ENCODE peak calls at places on chromosome 18, in eight cellular contexts. One of them, this sample, is unnamed.

GRCh38 chr18:9823805-9824473 is 61.8 kb upstream of the TXNDC2 start:
- DNase-seq in heart right ventricle: no peak
- DNase-seq in A673: no peak
- DNase-seq in cardiac muscle cell: no peak
- DNase-seq in left ventricle myocardium inferior: no peak
- DNase-seq in GM23338: no peak
- DNase-seq in CD4-positive, alpha-beta T cell: no peak
- DNase-seq in fibroblast of lung: peak
- DNase-seq in this sample: no peak

GRCh38 chr18:13612111-13612997 is 114.0 kb downstream of the FAM210A start:
- DNase-seq in heart right ventricle: no peak
- DNase-seq in A673: no peak
- DNase-seq in cardiac muscle cell: no peak
- DNase-seq in left ventricle myocardium inferior: no peak
- DNase-seq in GM23338: no peak
- DNase-seq in CD4-positive, alpha-beta T cell: peak
- DNase-seq in fibroblast of lung: no peak
- DNase-seq in this sample: no peak

GRCh38 chr18:25299426-25299825 is 52.5 kb downstream of the ZNF521 start:
- DNase-seq in heart right ventricle: no peak
- DNase-seq in A673: no peak
- DNase-seq in cardiac muscle cell: no peak
- DNase-seq in left ventricle myocardium inferior: no peak
- DNase-seq in GM23338: no peak
- DNase-seq in CD4-positive, alpha-beta T cell: no peak
- DNase-seq in fibroblast of lung: peak
- DNase-seq in this sample: no peak

GRCh38 chr18:46419391-46420141 is 237.5 kb downstream of the LOXHD1 start:
- DNase-seq in heart right ventricle: no peak
- DNase-seq in A673: no peak
- DNase-seq in cardiac muscle cell: no peak
- DNase-seq in left ventricle myocardium inferior: no peak
- DNase-seq in GM23338: peak
- DNase-seq in CD4-positive, alpha-beta T cell: no peak
- DNase-seq in fibroblast of lung: no peak
- DNase-seq in this sample: no peak

GRCh38 chr18:70848329-70848728 is 559.5 kb downstream of the SOCS6 start:
- DNase-seq in heart right ventricle: no peak
- DNase-seq in A673: no peak
- DNase-seq in cardiac muscle cell: no peak
- DNase-seq in left ventricle myocardium inferior: no peak
- DNase-seq in GM23338: no peak
- DNase-seq in CD4-positive, alpha-beta T cell: no peak
- DNase-seq in fibroblast of lung: no peak
- DNase-seq in this sample: no peak

GRCh38 chr18:63859781-63860535 is 27.5 kb upstream of the SERPINB2 start:
- DNase-seq in heart right ventricle: no peak
- DNase-seq in A673: no peak
- DNase-seq in cardiac muscle cell: no peak
- DNase-seq in left ventricle myocardium inferior: no peak
- DNase-seq in GM23338: no peak
- DNase-seq in CD4-positive, alpha-beta T cell: no peak
- DNase-seq in fibroblast of lung: no peak
- DNase-seq in this sample: no peak

GRCh38 chr18:26017929-26018328 is 72.5 kb downstream of the SS18 start:
- DNase-seq in heart right ventricle: no peak
- DNase-seq in A673: peak
- DNase-seq in cardiac muscle cell: no peak
- DNase-seq in left ventricle myocardium inferior: no peak
- DNase-seq in GM23338: no peak
- DNase-seq in CD4-positive, alpha-beta T cell: no peak
- DNase-seq in fibroblast of lung: peak
- DNase-seq in this sample: no peak

GRCh38 chr18:48802543-48803428 is 148.0 kb downstream of the SMAD7 start:
- DNase-seq in heart right ventricle: no peak
- DNase-seq in A673: no peak
- DNase-seq in cardiac muscle cell: peak
- DNase-seq in left ventricle myocardium inferior: peak
- DNase-seq in GM23338: no peak
- DNase-seq in CD4-positive, alpha-beta T cell: no peak
- DNase-seq in fibroblast of lung: no peak
- DNase-seq in this sample: no peak

GRCh38 chr18:69956037-69956436 is 8.4 kb upstream of the CD226 start:
- DNase-seq in heart right ventricle: no peak
- DNase-seq in A673: no peak
- DNase-seq in cardiac muscle cell: no peak
- DNase-seq in left ventricle myocardium inferior: no peak
- DNase-seq in GM23338: no peak
- DNase-seq in CD4-positive, alpha-beta T cell: no peak
- DNase-seq in fibroblast of lung: no peak
- DNase-seq in this sample: no peak

GRCh38 chr18:9673296-9674251 is 34.5 kb upstream of the RAB31 start:
- DNase-seq in heart right ventricle: peak
- DNase-seq in A673: peak
- DNase-seq in cardiac muscle cell: peak
- DNase-seq in left ventricle myocardium inferior: no peak
- DNase-seq in GM23338: peak
- DNase-seq in CD4-positive, alpha-beta T cell: no peak
- DNase-seq in fibroblast of lung: peak
- DNase-seq in this sample: peak

GRCh38 chr18:9574473-9575115 is 39.8 kb downstream of the PPP4R1 start:
- DNase-seq in heart right ventricle: no peak
- DNase-seq in A673: no peak
- DNase-seq in cardiac muscle cell: no peak
- DNase-seq in left ventricle myocardium inferior: no peak
- DNase-seq in GM23338: peak
- DNase-seq in CD4-positive, alpha-beta T cell: no peak
- DNase-seq in fibroblast of lung: no peak
- DNase-seq in this sample: no peak

GRCh38 chr18:62796216-62796621 is 80.9 kb downstream of the PHLPP1 start:
- DNase-seq in heart right ventricle: no peak
- DNase-seq in A673: no peak
- DNase-seq in cardiac muscle cell: no peak
- DNase-seq in left ventricle myocardium inferior: no peak
- DNase-seq in GM23338: no peak
- DNase-seq in CD4-positive, alpha-beta T cell: no peak
- DNase-seq in fibroblast of lung: no peak
- DNase-seq in this sample: no peak

GRCh38 chr18:75879196-75879595 is 451.7 kb upstream of the SMIM21 start:
- DNase-seq in heart right ventricle: no peak
- DNase-seq in A673: no peak
- DNase-seq in cardiac muscle cell: no peak
- DNase-seq in left ventricle myocardium inferior: no peak
- DNase-seq in GM23338: no peak
- DNase-seq in CD4-positive, alpha-beta T cell: no peak
- DNase-seq in fibroblast of lung: no peak
- DNase-seq in this sample: no peak

GRCh38 chr18:12246849-12247808 is 7.0 kb upstream of the CIDEA start:
- DNase-seq in heart right ventricle: no peak
- DNase-seq in A673: peak
- DNase-seq in cardiac muscle cell: peak
- DNase-seq in left ventricle myocardium inferior: no peak
- DNase-seq in GM23338: peak
- DNase-seq in CD4-positive, alpha-beta T cell: no peak
- DNase-seq in fibroblast of lung: peak
- DNase-seq in this sample: no peak
- TF ChIP-seq CTCF in heart right ventricle: peak
- TF ChIP-seq CTCF in A673: peak
- TF ChIP-seq CTCF in cardiac muscle cell: peak
- TF ChIP-seq CTCF in left ventricle myocardium inferior: peak
- TF ChIP-seq CTCF in GM23338: peak
- TF ChIP-seq CTCF in CD4-positive, alpha-beta T cell: no peak
- TF ChIP-seq CTCF in fibroblast of lung: no peak
- TF ChIP-seq CTCF in this sample: no peak

GRCh38 chr18:44700652-44701051 is 20.0 kb downstream of the SETBP1 start:
- DNase-seq in heart right ventricle: peak
- DNase-seq in A673: no peak
- DNase-seq in cardiac muscle cell: peak
- DNase-seq in left ventricle myocardium inferior: no peak
- DNase-seq in GM23338: no peak
- DNase-seq in CD4-positive, alpha-beta T cell: no peak
- DNase-seq in fibroblast of lung: peak
- DNase-seq in this sample: no peak
- H3K27ac ChIP-seq in heart right ventricle: peak
- H3K27ac ChIP-seq in A673: no peak
- H3K27ac ChIP-seq in cardiac muscle cell: peak
- H3K27ac ChIP-seq in left ventricle myocardium inferior: peak
- H3K27ac ChIP-seq in GM23338: no peak
- H3K27ac ChIP-seq in CD4-positive, alpha-beta T cell: no peak
- H3K27ac ChIP-seq in fibroblast of lung: no peak
- H3K27ac ChIP-seq in this sample: no peak

DNA sequence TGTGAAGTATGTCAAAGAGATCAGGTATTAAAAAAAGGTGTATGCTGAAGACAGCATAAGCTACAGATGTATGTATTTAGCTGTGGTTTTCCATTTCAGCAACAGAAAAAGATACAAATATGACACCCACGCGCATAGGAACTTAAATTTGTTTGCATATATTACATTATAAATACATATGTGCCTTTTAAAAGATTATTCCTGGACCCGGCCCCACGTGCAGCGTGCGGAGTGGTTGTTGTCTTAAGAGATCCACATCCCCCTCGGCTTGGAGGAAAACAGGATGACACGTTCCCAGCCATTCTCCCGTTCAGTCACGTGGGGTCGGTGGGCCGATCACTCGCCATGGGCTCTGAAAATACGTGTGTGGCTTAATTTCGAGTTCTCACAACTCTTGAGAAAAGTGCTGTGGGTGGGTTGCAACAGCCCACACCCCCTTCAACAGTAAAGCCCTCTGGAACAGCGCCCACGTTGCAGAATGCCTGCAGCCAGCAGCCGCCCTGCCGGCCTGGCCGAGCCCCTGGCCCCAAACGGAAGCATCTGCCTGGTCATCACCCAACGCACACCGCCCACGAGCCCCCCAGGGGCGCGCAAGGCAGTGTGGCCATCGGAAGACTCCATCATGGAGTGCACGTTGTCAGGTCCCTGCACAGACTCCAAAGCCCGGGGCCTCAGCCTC is 18.6 kb upstream of the KCNG2 start:
- DNase-seq in heart right ventricle: no peak
- DNase-seq in A673: no peak
- DNase-seq in cardiac muscle cell: no peak
- DNase-seq in left ventricle myocardium inferior: no peak
- DNase-seq in GM23338: no peak
- DNase-seq in CD4-positive, alpha-beta T cell: no peak
- DNase-seq in fibroblast of lung: no peak
- DNase-seq in this sample: no peak
- TF ChIP-seq CTCF in heart right ventricle: no peak
- TF ChIP-seq CTCF in A673: no peak
- TF ChIP-seq CTCF in cardiac muscle cell: no peak
- TF ChIP-seq CTCF in left ventricle myocardium inferior: no peak
- TF ChIP-seq CTCF in GM23338: no peak
- TF ChIP-seq CTCF in CD4-positive, alpha-beta T cell: no peak
- TF ChIP-seq CTCF in fibroblast of lung: no peak
- TF ChIP-seq CTCF in this sample: no peak

GRCh38 chr18:23523429-23524212 is 20.3 kb downstream of the RMC1 start:
- DNase-seq in heart right ventricle: no peak
- DNase-seq in A673: no peak
- DNase-seq in cardiac muscle cell: no peak
- DNase-seq in left ventricle myocardium inferior: no peak
- DNase-seq in GM23338: no peak
- DNase-seq in CD4-positive, alpha-beta T cell: no peak
- DNase-seq in fibroblast of lung: no peak
- DNase-seq in this sample: no peak
- H3K27ac ChIP-seq in heart right ventricle: no peak
- H3K27ac ChIP-seq in A673: no peak
- H3K27ac ChIP-seq in cardiac muscle cell: no peak
- H3K27ac ChIP-seq in left ventricle myocardium inferior: no peak
- H3K27ac ChIP-seq in GM23338: no peak
- H3K27ac ChIP-seq in CD4-positive, alpha-beta T cell: no peak
- H3K27ac ChIP-seq in fibroblast of lung: no peak
- H3K27ac ChIP-seq in this sample: peak

DNA sequence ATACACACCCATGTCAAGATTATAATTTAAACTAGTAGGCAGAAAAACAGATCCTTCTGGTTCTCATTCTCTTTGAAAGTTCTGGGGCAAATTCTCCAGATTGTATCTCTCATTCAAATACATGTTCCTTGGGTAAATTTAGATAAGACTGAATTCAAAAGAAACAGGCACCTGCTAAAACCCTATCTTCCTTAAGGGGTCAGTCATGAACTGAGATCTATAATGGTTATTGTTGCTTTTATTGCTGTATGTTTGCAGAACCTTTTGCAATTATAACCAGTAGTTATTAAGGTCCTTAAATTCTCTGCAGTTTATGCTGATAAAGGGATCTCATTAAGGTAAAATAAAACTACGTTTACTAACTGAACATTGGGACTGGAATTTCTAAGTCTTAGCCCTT is 83.5 kb downstream of the MYO5B start:
- DNase-seq in heart right ventricle: no peak
- DNase-seq in A673: no peak
- DNase-seq in cardiac muscle cell: no peak
- DNase-seq in left ventricle myocardium inferior: no peak
- DNase-seq in GM23338: no peak
- DNase-seq in CD4-positive, alpha-beta T cell: no peak
- DNase-seq in fibroblast of lung: no peak
- DNase-seq in this sample: no peak
- TF ChIP-seq CTCF in heart right ventricle: no peak
- TF ChIP-seq CTCF in A673: no peak
- TF ChIP-seq CTCF in cardiac muscle cell: no peak
- TF ChIP-seq CTCF in left ventricle myocardium inferior: no peak
- TF ChIP-seq CTCF in GM23338: no peak
- TF ChIP-seq CTCF in CD4-positive, alpha-beta T cell: no peak
- TF ChIP-seq CTCF in fibroblast of lung: no peak
- TF ChIP-seq CTCF in this sample: no peak

DNA sequence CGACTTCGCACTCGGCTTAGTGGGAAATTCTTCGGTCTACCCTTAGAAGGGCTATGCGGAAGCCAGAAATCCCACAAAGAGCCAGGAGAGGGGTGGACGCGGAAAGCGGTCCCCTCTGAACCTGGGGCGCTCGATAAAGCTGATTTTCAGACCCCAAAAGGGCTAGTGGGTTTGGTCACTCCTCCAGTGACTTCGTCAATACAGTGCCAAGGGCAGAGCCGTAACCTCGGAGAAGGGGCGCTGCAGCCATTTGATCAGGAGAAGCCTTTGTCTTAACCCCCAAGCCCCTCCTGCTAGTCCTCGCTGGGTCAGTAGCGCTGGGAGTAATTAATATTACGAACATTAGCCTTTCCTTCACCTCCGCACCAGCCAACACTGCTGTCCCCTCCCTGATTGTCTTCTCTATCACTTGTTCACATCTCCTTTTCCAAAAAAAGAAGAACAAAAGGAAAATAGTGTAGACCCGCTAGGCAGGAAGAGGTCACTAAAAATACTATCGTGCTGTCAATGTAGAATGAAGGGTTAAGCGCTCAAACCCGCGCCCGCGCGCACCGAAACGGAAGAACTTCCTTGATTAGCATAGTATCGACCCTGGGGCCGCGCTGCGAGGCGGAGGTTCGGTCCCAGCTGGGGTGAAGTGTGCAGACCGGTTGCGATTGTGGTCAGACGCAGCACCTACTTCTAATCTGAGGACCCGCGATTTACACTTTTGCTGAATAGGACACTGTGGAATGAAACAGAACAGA is 63.3 kb upstream of the MAPRE2 start:
- DNase-seq in heart right ventricle: peak
- DNase-seq in A673: peak
- DNase-seq in cardiac muscle cell: peak
- DNase-seq in left ventricle myocardium inferior: peak
- DNase-seq in GM23338: peak
- DNase-seq in CD4-positive, alpha-beta T cell: peak
- DNase-seq in fibroblast of lung: peak
- DNase-seq in this sample: no peak
- H3K27ac ChIP-seq in heart right ventricle: peak
- H3K27ac ChIP-seq in A673: no peak
- H3K27ac ChIP-seq in cardiac muscle cell: no peak
- H3K27ac ChIP-seq in left ventricle myocardium inferior: peak
- H3K27ac ChIP-seq in GM23338: no peak
- H3K27ac ChIP-seq in CD4-positive, alpha-beta T cell: no peak
- H3K27ac ChIP-seq in fibroblast of lung: peak
- H3K27ac ChIP-seq in this sample: no peak